ENCODE peak calls at places on chromosomes 12 and 14, in nine cellular contexts. Z, D, F, A, N, T, W, H and S are unnamed samples.

GRCh38 chr12:103771466-103771865 is 69.6 kb downstream of the NT5DC3 start:
- DNase-seq in A (no peak), T (peak), W (peak), D (no peak), Z (no peak), H (no peak), N (peak), F (no peak), S (no peak)

GRCh38 chr14:62711351-62712023 is 333.8 kb downstream of the KCNH5 start:
- DNase-seq in D (peak), A (no peak), N (no peak), W (no peak), H (no peak), Z (no peak), T (no peak), F (no peak), S (no peak)

GRCh38 chr14:53124778-53125177 is 28.3 kb downstream of the DDHD1 start:
- DNase-seq in N (no peak), D (no peak), H (no peak), Z (no peak), W (no peak), A (no peak), T (no peak), F (no peak), S (no peak)

GRCh38 chr12:126719886-126720666 is 1546.9 kb upstream of the TMEM132C start:
- DNase-seq in N (no peak), F (no peak), D (no peak), Z (no peak), H (no peak), W (no peak), A (no peak), T (no peak), S (no peak)

GRCh38 chr12:65941388-65941787 is 117.1 kb downstream of the HMGA2 start:
- DNase-seq in T (peak), Z (peak), F (no peak), W (no peak), H (peak), N (no peak), D (no peak), A (no peak), S (no peak)

GRCh38 chr14:22200977-22201605 is 387.9 kb downstream of the DAD1 start:
- DNase-seq in A (no peak), N (no peak), H (no peak), F (no peak), D (no peak), Z (peak), T (peak), W (no peak), S (no peak)

GRCh38 chr12:65602579-65603295 is 221.5 kb upstream of the HMGA2 start:
- DNase-seq in N (peak), F (peak), W (peak), D (peak), Z (peak), T (peak), A (no peak), H (peak), S (peak)

GRCh38 chr12:106309671-106310313 is 7.3 kb downstream of the TCP11L2 start:
- DNase-seq in D (no peak), T (peak), N (no peak), F (no peak), H (no peak), Z (no peak), A (no peak), W (no peak), S (peak)

GRCh38 chr14:86450075-86450474 is 920.1 kb downstream of the FLRT2 start:
- DNase-seq in A (no peak), F (no peak), D (no peak), H (no peak), W (no peak), T (no peak), N (no peak), Z (no peak), S (no peak)

GRCh38 chr12:11822071-11822818 is 172.8 kb downstream of the ETV6 start:
- DNase-seq in F (peak), W (no peak), H (no peak), A (peak), N (no peak), Z (no peak), T (peak), D (no peak), S (no peak)

GRCh38 chr12:54004841-54005530 is 3.8 kb upstream of the HOXC8 start:
- DNase-seq in W (no peak), D (no peak), F (no peak), H (no peak), N (no peak), Z (no peak), T (no peak), A (no peak), S (no peak)

GRCh38 chr14:23327947-23328744 is 6.9 kb downstream of the PABPN1 start:
- DNase-seq in W (peak), T (peak), N (peak), Z (peak), F (peak), D (peak), A (peak), H (peak), S (peak)

GRCh38 chr14:23294346-23294733 is 8.3 kb downstream of the PPP1R3E start:
- DNase-seq in A (no peak), W (no peak), Z (no peak), D (no peak), H (no peak), F (no peak), T (no peak), N (no peak), S (no peak)

GRCh38 chr12:87953257-87953860 is 75.8 kb downstream of the C12orf50 start:
- DNase-seq in A (no peak), N (no peak), H (peak), Z (peak), D (peak), F (no peak), T (peak), W (no peak), S (no peak)

GRCh38 chr12:26406813-26407212 is 211.4 kb downstream of the SSPN start:
- DNase-seq in W (no peak), A (no peak), T (no peak), Z (no peak), F (no peak), N (no peak), H (no peak), D (no peak), S (no peak)

GRCh38 chr12:57832966-57833365 is 13.6 kb downstream of the CTDSP2 start:
- DNase-seq in A (no peak), N (no peak), Z (no peak), W (no peak), H (no peak), T (no peak), F (no peak), D (no peak), S (no peak)

GRCh38 chr12:6542209-6543009 is 8.1 kb downstream of the GAPDH start:
- DNase-seq in W (peak), T (no peak), H (no peak), F (no peak), A (no peak), D (no peak), N (no peak), Z (no peak), S (no peak)

GRCh38 chr12:123061806-123062205 is 81.3 kb downstream of the ARL6IP4 start:
- DNase-seq in A (no peak), D (no peak), N (no peak), H (no peak), F (no peak), W (no peak), Z (no peak), T (no peak), S (no peak)

GRCh38 chr12:92288533-92288932 is 142.9 kb upstream of the BTG1 start:
- DNase-seq in W (no peak), T (no peak), N (no peak), A (no peak), H (no peak), F (no peak), Z (no peak), D (no peak), S (no peak)

GRCh38 chr12:7144414-7145120 is 14.4 kb downstream of the CLSTN3 start:
- DNase-seq in F (no peak), T (peak), A (no peak), H (no peak), W (no peak), N (no peak), Z (no peak), D (peak), S (no peak)

GRCh38 chr12:52204095-52204930 is 12.5 kb upstream of the KRT80 start:
- DNase-seq in N (no peak), H (no peak), T (peak), D (no peak), F (no peak), Z (no peak), W (no peak), A (no peak), S (no peak)

GRCh38 chr12:113301811-113302210 is 33.1 kb downstream of the SLC8B1 start:
- DNase-seq in A (no peak), D (no peak), N (no peak), H (no peak), F (no peak), W (no peak), Z (no peak), T (no peak), S (no peak)

GRCh38 chr12:27013606-27014084 is 539 bp downstream of the TM7SF3 start:
- DNase-seq in H (peak), D (no peak), N (peak), Z (no peak), W (no peak), A (no peak), T (peak), F (no peak), S (no peak)

GRCh38 chr12:27703720-27704452 is 6.7 kb upstream of the MRPS35 start:
- DNase-seq in F (peak), A (peak), Z (peak), N (peak), W (peak), H (peak), D (peak), T (peak), S (no peak)

GRCh38 chr12:55797068-55797467 is 20.5 kb downstream of the SARNP start:
- DNase-seq in H (no peak), D (no peak), N (no peak), Z (peak), A (no peak), T (peak), F (no peak), W (no peak), S (no peak)

GRCh38 chr12:94875525-94875924 is 128.0 kb downstream of the NDUFA12 start:
- DNase-seq in W (no peak), Z (no peak), A (no peak), N (no peak), H (no peak), T (peak), D (peak), F (no peak), S (no peak)

GRCh38 chr12:102061096-102061555 is 665 bp downstream of the WASHC3 start:
- DNase-seq in A (no peak), T (no peak), F (no peak), Z (no peak), D (no peak), H (no peak), W (no peak), N (no peak), S (no peak)